ENCODE peak calls at places on chromosomes 1 and 21, in four cellular contexts. One of them, this sample, is unnamed.

GRCh38 chr1:94856004-94856403 is 35.8 kb downstream of the SLC44A3 start:
- DNase-seq in mammary epithelial cell: no peak
- DNase-seq in aorta: no peak
- DNase-seq in Panc1: no peak
- DNase-seq in this sample: no peak

GRCh38 chr1:13583964-13584791 is 546 bp downstream of the PDPN start:
- DNase-seq in mammary epithelial cell: peak
- DNase-seq in aorta: peak
- DNase-seq in Panc1: no peak
- DNase-seq in this sample: peak

GRCh38 chr1:114771992-114772391 is 8.5 kb downstream of the SIKE1 start:
- DNase-seq in mammary epithelial cell: no peak
- DNase-seq in aorta: no peak
- DNase-seq in Panc1: no peak
- DNase-seq in this sample: no peak

GRCh38 chr1:201262963-201263608 is 20.2 kb upstream of the PKP1 start:
- DNase-seq in mammary epithelial cell: no peak
- DNase-seq in aorta: no peak
- DNase-seq in Panc1: no peak
- DNase-seq in this sample: no peak

GRCh38 chr1:47161298-47162040 is 24.2 kb downstream of the CYP4A22 start:
- DNase-seq in mammary epithelial cell: no peak
- DNase-seq in aorta: no peak
- DNase-seq in Panc1: no peak
- DNase-seq in this sample: no peak

GRCh38 chr1:186033744-186034345 is 299.7 kb downstream of the HMCN1 start:
- DNase-seq in mammary epithelial cell: peak
- DNase-seq in aorta: no peak
- DNase-seq in Panc1: no peak
- DNase-seq in this sample: no peak

GRCh38 chr1:201267481-201268229 is 15.7 kb upstream of the PKP1 start:
- DNase-seq in mammary epithelial cell: peak
- DNase-seq in aorta: no peak
- DNase-seq in Panc1: peak
- DNase-seq in this sample: no peak

GRCh38 chr1:63135801-63136200 is 186.6 kb upstream of the FOXD3 start:
- DNase-seq in mammary epithelial cell: no peak
- DNase-seq in aorta: no peak
- DNase-seq in Panc1: no peak
- DNase-seq in this sample: no peak

GRCh38 chr1:54379481-54380284 is 26.5 kb downstream of the SSBP3 start:
- DNase-seq in mammary epithelial cell: no peak
- DNase-seq in aorta: peak
- DNase-seq in Panc1: no peak
- DNase-seq in this sample: no peak

GRCh38 chr1:80509965-80510522 is 1290.7 kb upstream of the ADGRL2 start:
- DNase-seq in mammary epithelial cell: no peak
- DNase-seq in aorta: no peak
- DNase-seq in Panc1: no peak
- DNase-seq in this sample: no peak

GRCh38 chr21:35172231-35172630 is 123.1 kb upstream of the RUNX1 start:
- DNase-seq in mammary epithelial cell: no peak
- DNase-seq in aorta: no peak
- DNase-seq in Panc1: no peak
- DNase-seq in this sample: no peak

GRCh38 chr1:59828160-59828559 is 13.4 kb downstream of the HOOK1 start:
- DNase-seq in mammary epithelial cell: no peak
- DNase-seq in aorta: no peak
- DNase-seq in Panc1: no peak
- DNase-seq in this sample: no peak

GRCh38 chr1:39791838-39792237 is 3.2 kb upstream of the BMP8B start:
- DNase-seq in mammary epithelial cell: no peak
- DNase-seq in aorta: no peak
- DNase-seq in Panc1: no peak
- DNase-seq in this sample: no peak

GRCh38 chr1:31583995-31584868 is 7.9 kb downstream of the TINAGL1 start:
- DNase-seq in mammary epithelial cell: no peak
- DNase-seq in aorta: peak
- DNase-seq in Panc1: no peak
- DNase-seq in this sample: no peak

GRCh38 chr1:198088360-198089071 is 68.3 kb upstream of the NEK7 start:
- DNase-seq in mammary epithelial cell: peak
- DNase-seq in aorta: no peak
- DNase-seq in Panc1: peak
- DNase-seq in this sample: no peak

GRCh38 chr1:39926343-39926769 is 24.6 kb upstream of the MYCL start:
- DNase-seq in mammary epithelial cell: no peak
- DNase-seq in aorta: no peak
- DNase-seq in Panc1: no peak
- DNase-seq in this sample: no peak

GRCh38 chr1:178768423-178768822 is 43.4 kb downstream of the RALGPS2 start:
- DNase-seq in mammary epithelial cell: no peak
- DNase-seq in aorta: no peak
- DNase-seq in Panc1: peak
- DNase-seq in this sample: peak

GRCh38 chr1:228803421-228803820 is 68.1 kb downstream of the RHOU start:
- DNase-seq in mammary epithelial cell: no peak
- DNase-seq in aorta: no peak
- DNase-seq in Panc1: no peak
- DNase-seq in this sample: no peak

GRCh38 chr21:31557421-31557955 is 102.0 kb upstream of the SOD1 start:
- DNase-seq in mammary epithelial cell: no peak
- DNase-seq in aorta: peak
- DNase-seq in Panc1: no peak
- DNase-seq in this sample: no peak

GRCh38 chr1:193951989-193952388 is 765.6 kb upstream of the B3GALT2 start:
- DNase-seq in mammary epithelial cell: no peak
- DNase-seq in aorta: no peak
- DNase-seq in Panc1: no peak
- DNase-seq in this sample: no peak

GRCh38 chr1:53135735-53136114 is 6.7 kb downstream of the SLC1A7 start:
- DNase-seq in mammary epithelial cell: no peak
- DNase-seq in aorta: no peak
- DNase-seq in Panc1: no peak
- DNase-seq in this sample: no peak

GRCh38 chr1:74641876-74642275 is 31.7 kb downstream of the ERICH3 start:
- DNase-seq in mammary epithelial cell: peak
- DNase-seq in aorta: no peak
- DNase-seq in Panc1: no peak
- DNase-seq in this sample: no peak

GRCh38 chr1:172380441-172381244 is 39.8 kb upstream of the C1orf105 start:
- DNase-seq in mammary epithelial cell: no peak
- DNase-seq in aorta: no peak
- DNase-seq in Panc1: no peak
- DNase-seq in this sample: no peak

GRCh38 chr21:16320110-16320509 is 590.3 kb downstream of the USP25 start:
- DNase-seq in mammary epithelial cell: no peak
- DNase-seq in aorta: no peak
- DNase-seq in Panc1: no peak
- DNase-seq in this sample: no peak

GRCh38 chr1:153646672-153647374 is 11.7 kb upstream of the SNAPIN start:
- DNase-seq in mammary epithelial cell: no peak
- DNase-seq in aorta: peak
- DNase-seq in Panc1: no peak
- DNase-seq in this sample: no peak

GRCh38 chr1:32413507-32414185 is 19.4 kb upstream of the BSDC1 start:
- DNase-seq in mammary epithelial cell: peak
- DNase-seq in aorta: no peak
- DNase-seq in Panc1: no peak
- DNase-seq in this sample: no peak

GRCh38 chr1:56676571-56677035 is 31.5 kb downstream of the PRKAA2 start:
- DNase-seq in mammary epithelial cell: peak
- DNase-seq in aorta: no peak
- DNase-seq in Panc1: peak
- DNase-seq in this sample: no peak

GRCh38 chr1:193486671-193487229 is 300.3 kb upstream of the B3GALT2 start:
- DNase-seq in mammary epithelial cell: peak
- DNase-seq in aorta: no peak
- DNase-seq in Panc1: no peak
- DNase-seq in this sample: no peak

GRCh38 chr1:169615803-169616202 is 14.1 kb downstream of the SELP start:
- DNase-seq in mammary epithelial cell: no peak
- DNase-seq in aorta: no peak
- DNase-seq in Panc1: no peak
- DNase-seq in this sample: no peak
- H3K27ac ChIP-seq in mammary epithelial cell: no peak
- H3K27ac ChIP-seq in aorta: no peak
- H3K27ac ChIP-seq in Panc1: no peak
- H3K27ac ChIP-seq in this sample: no peak

GRCh38 chr1:166844791-166845190 is 5.5 kb downstream of the POGK start:
- DNase-seq in mammary epithelial cell: no peak
- DNase-seq in aorta: no peak
- DNase-seq in Panc1: no peak
- DNase-seq in this sample: no peak
- H3K27ac ChIP-seq in mammary epithelial cell: no peak
- H3K27ac ChIP-seq in aorta: no peak
- H3K27ac ChIP-seq in Panc1: no peak
- H3K27ac ChIP-seq in this sample: peak

GRCh38 chr1:93635614-93636543 is 45.8 kb downstream of the BCAR3 start:
- DNase-seq in mammary epithelial cell: no peak
- DNase-seq in aorta: no peak
- DNase-seq in Panc1: no peak
- DNase-seq in this sample: no peak
- H3K27ac ChIP-seq in mammary epithelial cell: no peak
- H3K27ac ChIP-seq in aorta: no peak
- H3K27ac ChIP-seq in Panc1: peak
- H3K27ac ChIP-seq in this sample: peak

GRCh38 chr21:33229776-33230517 is at the start of gene IFNAR2:
- DNase-seq in mammary epithelial cell: peak
- DNase-seq in aorta: peak
- DNase-seq in Panc1: no peak
- DNase-seq in this sample: peak

GRCh38 chr21:33230518-33231324 is 983 bp downstream of the IFNAR2 start:
- DNase-seq in mammary epithelial cell: peak
- DNase-seq in aorta: peak
- DNase-seq in Panc1: no peak
- DNase-seq in this sample: peak

GRCh38 chr21:33231526-33231925 is 1.8 kb downstream of the IFNAR2 start:
- DNase-seq in mammary epithelial cell: no peak
- DNase-seq in aorta: no peak
- DNase-seq in Panc1: no peak
- DNase-seq in this sample: no peak

GRCh38 chr21:33228455-33228854 is 1.3 kb upstream of the IFNAR2 start:
- DNase-seq in mammary epithelial cell: no peak
- DNase-seq in aorta: no peak
- DNase-seq in Panc1: no peak
- DNase-seq in this sample: no peak

GRCh38 chr21:33229099-33229775 is 501 bp upstream of the IFNAR2 start:
- DNase-seq in mammary epithelial cell: no peak
- DNase-seq in aorta: no peak
- DNase-seq in Panc1: no peak
- DNase-seq in this sample: no peak
- H3K27ac ChIP-seq in mammary epithelial cell: no peak
- H3K27ac ChIP-seq in aorta: no peak
- H3K27ac ChIP-seq in Panc1: no peak
- H3K27ac ChIP-seq in this sample: peak

GRCh38 chr1:225737179-225737578 is 40.4 kb upstream of the SRP9 start:
- DNase-seq in mammary epithelial cell: peak
- DNase-seq in aorta: no peak
- DNase-seq in Panc1: no peak
- DNase-seq in this sample: no peak
- H3K27ac ChIP-seq in mammary epithelial cell: no peak
- H3K27ac ChIP-seq in aorta: no peak
- H3K27ac ChIP-seq in Panc1: no peak
- H3K27ac ChIP-seq in this sample: no peak

GRCh38 chr1:44784094-44785026 is 3.6 kb downstream of the BEST4 start:
- DNase-seq in mammary epithelial cell: peak
- DNase-seq in aorta: peak
- DNase-seq in Panc1: no peak
- DNase-seq in this sample: no peak

GRCh38 chr1:44785501-44786137 is 2.4 kb downstream of the BEST4 start:
- DNase-seq in mammary epithelial cell: no peak
- DNase-seq in aorta: no peak
- DNase-seq in Panc1: no peak
- DNase-seq in this sample: no peak

GRCh38 chr1:44786138-44786840 is 1.7 kb downstream of the BEST4 start:
- DNase-seq in mammary epithelial cell: peak
- DNase-seq in aorta: peak
- DNase-seq in Panc1: no peak
- DNase-seq in this sample: no peak

GRCh38 chr1:44785027-44785376 is 3.0 kb downstream of the BEST4 start:
- DNase-seq in mammary epithelial cell: no peak
- DNase-seq in aorta: peak
- DNase-seq in Panc1: no peak
- DNase-seq in this sample: no peak

GRCh38 chr1:44783697-44784093 is 4.3 kb downstream of the BEST4 start:
- DNase-seq in mammary epithelial cell: no peak
- DNase-seq in aorta: no peak
- DNase-seq in Panc1: no peak
- DNase-seq in this sample: no peak
- H3K27ac ChIP-seq in mammary epithelial cell: no peak
- H3K27ac ChIP-seq in aorta: no peak
- H3K27ac ChIP-seq in Panc1: no peak
- H3K27ac ChIP-seq in this sample: no peak

GRCh38 chr1:38044224-38045215 is 2.1 kb downstream of the POU3F1 start:
- DNase-seq in mammary epithelial cell: no peak
- DNase-seq in aorta: no peak
- DNase-seq in Panc1: no peak
- DNase-seq in this sample: no peak
- H3K27ac ChIP-seq in mammary epithelial cell: no peak
- H3K27ac ChIP-seq in aorta: no peak
- H3K27ac ChIP-seq in Panc1: no peak
- H3K27ac ChIP-seq in this sample: no peak

DNA sequence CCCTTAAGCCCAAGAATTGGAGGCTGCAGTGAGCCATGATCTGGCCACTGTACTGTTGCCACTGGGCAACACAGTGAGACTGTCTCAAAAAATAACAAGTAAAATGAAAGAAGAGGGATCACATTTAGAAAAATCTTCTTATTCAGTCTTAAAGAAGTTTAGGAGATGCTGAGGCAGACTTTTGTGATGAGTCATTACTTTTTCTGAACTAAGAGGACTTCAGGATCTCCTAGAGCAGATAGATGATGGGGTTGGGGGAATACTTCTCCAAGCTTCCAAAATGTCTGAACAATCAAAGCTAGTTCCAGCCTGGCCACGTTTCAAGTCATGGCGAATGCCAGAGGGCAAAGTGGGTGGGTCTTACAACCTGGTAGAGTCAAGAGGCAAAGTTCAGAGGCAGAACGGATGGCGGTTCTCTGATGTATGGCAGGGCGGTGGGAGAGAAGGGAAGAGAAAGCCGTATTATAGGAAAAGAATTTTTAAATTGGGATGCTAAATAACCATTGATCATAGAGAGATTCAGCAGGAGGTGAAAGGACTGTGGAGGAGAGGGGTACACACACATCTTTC is 2.1 kb upstream of the CIART start:
- DNase-seq in mammary epithelial cell: no peak
- DNase-seq in aorta: no peak
- DNase-seq in Panc1: no peak
- DNase-seq in this sample: no peak
- H3K27ac ChIP-seq in mammary epithelial cell: peak
- H3K27ac ChIP-seq in aorta: peak
- H3K27ac ChIP-seq in Panc1: no peak
- H3K27ac ChIP-seq in this sample: peak